ENCODE peak calls at places on chromosome 18, in five cellular contexts. B is IMR-90, J is neuronal stem cell, N is H1, P is mesenchymal stem cell. V is an unnamed sample.

GRCh38 chr18:12645751-12646203 is 12.1 kb downstream of the SPIRE1 start:
- DNase-seq in B (peak), J (no peak), N (no peak), P (no peak), V (no peak)

GRCh38 chr18:2223859-2224258 is 347.4 kb downstream of the METTL4 start:
- DNase-seq in B (peak), J (peak), N (no peak), P (peak), V (peak)

GRCh38 chr18:42306208-42306980 is 351.4 kb downstream of the PIK3C3 start:
- DNase-seq in B (no peak), J (no peak), N (no peak), P (peak), V (peak)

GRCh38 chr18:45107425-45107824 is 426.7 kb downstream of the SETBP1 start:
- DNase-seq in B (peak), J (no peak), N (no peak), P (no peak), V (no peak)

GRCh38 chr18:26464128-26465011 is 84.0 kb downstream of the KCTD1 start:
- DNase-seq in B (no peak), J (no peak), N (no peak), P (no peak), V (no peak)

GRCh38 chr18:57806891-57807280 is 3.8 kb upstream of the ATP8B1 start:
- DNase-seq in B (peak), J (no peak), N (no peak), P (peak), V (no peak)

GRCh38 chr18:36829362-36830140 is 624 bp downstream of the KIAA1328 start:
- DNase-seq in B (peak), J (no peak), N (no peak), P (no peak), V (no peak)

GRCh38 chr18:11498821-11499220 is 110.6 kb upstream of the SLC35G4 start:
- DNase-seq in B (no peak), J (no peak), N (no peak), P (no peak), V (no peak)

GRCh38 chr18:2515908-2516625 is 55.2 kb downstream of the METTL4 start:
- DNase-seq in B (peak), J (no peak), N (no peak), P (peak), V (peak)

GRCh38 chr18:63887424-63887823 is at the start of gene SERPINB2:
- DNase-seq in B (peak), J (no peak), N (no peak), P (no peak), V (no peak)

GRCh38 chr18:39561136-39561535 is 1995.5 kb upstream of the CELF4 start:
- DNase-seq in B (no peak), J (no peak), N (no peak), P (peak), V (no peak)

GRCh38 chr18:75607701-75608100 is 180.2 kb upstream of the SMIM21 start:
- DNase-seq in B (no peak), J (no peak), N (no peak), P (no peak), V (no peak)

GRCh38 chr18:28003451-28003850 is 173.5 kb downstream of the CDH2 start:
- DNase-seq in B (peak), J (no peak), N (no peak), P (no peak), V (no peak)

GRCh38 chr18:35497006-35497333 is 790 bp downstream of the INO80C start:
- DNase-seq in B (peak), J (no peak), N (no peak), P (peak), V (no peak)

GRCh38 chr18:73060666-73061270 is 193.0 kb upstream of the NETO1 start:
- DNase-seq in B (no peak), J (no peak), N (no peak), P (no peak), V (no peak)

GRCh38 chr18:37956902-37957301 is 391.3 kb upstream of the CELF4 start:
- DNase-seq in B (no peak), J (no peak), N (no peak), P (no peak), V (no peak)

GRCh38 chr18:35197286-35197685 is 43.5 kb upstream of the ZNF397 start:
- DNase-seq in B (no peak), J (no peak), N (no peak), P (no peak), V (no peak)

GRCh38 chr18:80169607-80170006 is 60.5 kb downstream of the ADNP2 start:
- DNase-seq in B (peak), J (no peak), N (no peak), P (no peak), V (no peak)

GRCh38 chr18:77191241-77191751 is 58.4 kb upstream of the GALR1 start:
- DNase-seq in B (peak), J (no peak), N (no peak), P (peak), V (no peak)

GRCh38 chr18:35582899-35583558 is 1.5 kb downstream of the GALNT1 start:
- DNase-seq in B (peak), J (peak), N (no peak), P (peak), V (no peak)

GRCh38 chr18:77749189-77749588 is 499.5 kb downstream of the GALR1 start:
- DNase-seq in B (no peak), J (no peak), N (no peak), P (no peak), V (peak)

GRCh38 chr18:35376393-35376741 is 770 bp downstream of the ZNF396 start:
- DNase-seq in B (no peak), J (no peak), N (no peak), P (peak), V (peak)

GRCh38 chr18:74996055-74996454 is 212.9 kb downstream of the PTGR3 start:
- DNase-seq in B (no peak), J (no peak), N (no peak), P (no peak), V (no peak)

GRCh38 chr18:45275367-45276113 is 339.7 kb upstream of the SLC14A2 start:
- DNase-seq in B (peak), J (no peak), N (no peak), P (no peak), V (peak)

GRCh38 chr18:79556829-79557585 is 122.6 kb upstream of the CTDP1 start:
- DNase-seq in B (no peak), J (no peak), N (no peak), P (no peak), V (peak)

GRCh38 chr18:21991081-21991534 is 178.3 kb upstream of the GATA6 start:
- DNase-seq in B (no peak), J (peak), N (peak), P (no peak), V (peak)

GRCh38 chr18:26468931-26469340 is 79.4 kb downstream of the KCTD1 start:
- DNase-seq in B (no peak), J (no peak), N (no peak), P (peak), V (peak)

GRCh38 chr18:70422061-70422965 is 133.5 kb downstream of the SOCS6 start:
- DNase-seq in B (peak), J (no peak), N (no peak), P (peak), V (peak)

GRCh38 chr18:36296591-36297418 is 708 bp upstream of the FHOD3 start:
- DNase-seq in B (peak), J (peak), N (peak), P (peak), V (peak)

GRCh38 chr18:37465922-37466321 is 99.7 kb downstream of the CELF4 start:
- DNase-seq in B (no peak), J (no peak), N (no peak), P (peak), V (peak)

GRCh38 chr18:76553715-76554603 is 58.9 kb upstream of the ZNF516 start:
- DNase-seq in B (peak), J (no peak), N (no peak), P (peak), V (no peak)

GRCh38 chr18:61998335-61998734 is 105.5 kb upstream of the RNF152 start:
- DNase-seq in B (no peak), J (no peak), N (no peak), P (no peak), V (no peak)

GRCh38 chr18:61992923-61993322 is 100.1 kb upstream of the RNF152 start:
- DNase-seq in B (peak), J (no peak), N (no peak), P (peak), V (no peak)

GRCh38 chr18:61992285-61992684 is 99.5 kb upstream of the RNF152 start:
- DNase-seq in B (peak), J (no peak), N (no peak), P (peak), V (peak)

GRCh38 chr18:61993831-61994230 is 101.0 kb upstream of the RNF152 start:
- DNase-seq in B (no peak), J (no peak), N (no peak), P (no peak), V (no peak)

GRCh38 chr18:61995547-61996062 is 102.8 kb upstream of the RNF152 start:
- DNase-seq in B (no peak), J (no peak), N (no peak), P (no peak), V (no peak)
- H2AK5ac ChIP-seq in B (peak), J (no peak), N (no peak), P (no peak), V (no peak)

GRCh38 chr18:50786851-50787250 is 33.0 kb downstream of the MRO start:
- DNase-seq in B (no peak), J (no peak), N (no peak), P (no peak), V (peak)

GRCh38 chr18:50791599-50792438 is 28.0 kb downstream of the MRO start:
- DNase-seq in B (no peak), J (no peak), N (no peak), P (no peak), V (no peak)

GRCh38 chr18:50792885-50793284 is 26.9 kb downstream of the MRO start:
- DNase-seq in B (no peak), J (no peak), N (no peak), P (no peak), V (no peak)

GRCh38 chr18:50790956-50791355 is 28.9 kb downstream of the MRO start:
- DNase-seq in B (no peak), J (no peak), N (no peak), P (no peak), V (no peak)

DNA sequence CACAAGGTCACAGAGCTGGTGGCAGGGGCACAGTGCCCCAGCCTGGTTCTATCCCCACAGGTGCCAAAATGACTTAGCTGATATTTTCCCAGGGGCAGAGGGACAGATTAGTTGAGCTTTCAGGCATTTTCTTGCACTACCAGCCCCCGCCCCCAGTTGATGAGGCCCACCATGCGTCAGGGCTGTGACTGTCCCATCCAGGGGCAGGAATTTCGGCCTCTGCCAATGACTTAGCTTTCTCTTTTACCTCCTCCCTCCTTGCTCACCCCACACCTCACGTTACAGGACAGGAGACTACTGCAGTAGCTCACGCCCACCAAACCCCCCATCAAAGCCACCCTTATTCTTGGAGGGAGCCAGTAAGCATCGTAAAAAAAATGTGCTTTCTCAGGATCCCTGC is 31.5 kb downstream of the MRO start:
- DNase-seq in B (no peak), J (no peak), N (no peak), P (no peak), V (peak)
- H2AK5ac ChIP-seq in B (no peak), J (no peak), N (no peak), P (no peak), V (no peak)

GRCh38 chr18:47075098-47075883 is 39.9 kb upstream of the ELOA2 start:
- DNase-seq in B (no peak), J (no peak), N (no peak), P (peak), V (peak)
- H2AK5ac ChIP-seq in B (no peak), J (no peak), N (no peak), P (no peak), V (no peak)

GRCh38 chr18:58898427-58898826 is 33.8 kb downstream of the ZNF532 start:
- DNase-seq in B (no peak), J (no peak), N (no peak), P (no peak), V (no peak)
- H2AK5ac ChIP-seq in B (no peak), J (no peak), N (no peak), P (no peak), V (no peak)

DNA sequence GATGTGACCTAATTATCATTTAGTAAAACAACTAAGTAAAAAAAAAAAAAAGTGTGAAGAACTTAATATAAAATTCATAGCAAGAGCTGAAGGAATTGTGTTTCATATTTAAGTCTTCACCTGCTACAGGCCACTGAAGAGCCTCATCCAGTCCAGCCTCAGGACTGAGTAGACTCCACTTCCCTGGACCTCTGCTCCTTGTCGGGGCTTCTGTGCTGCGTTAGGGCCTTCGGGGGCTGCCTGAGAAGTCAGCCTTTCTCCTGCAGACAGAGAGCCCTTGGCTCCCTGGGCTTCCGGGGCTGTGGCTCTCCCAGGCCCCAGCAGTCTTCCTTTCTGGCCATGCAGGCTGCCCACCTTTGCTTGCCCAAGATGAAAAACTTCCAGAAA is 95.5 kb downstream of the MTCL1 start:
- DNase-seq in B (no peak), J (no peak), N (no peak), P (no peak), V (no peak)
- H2AK5ac ChIP-seq in B (peak), J (no peak), N (no peak), P (peak), V (no peak)

DNA sequence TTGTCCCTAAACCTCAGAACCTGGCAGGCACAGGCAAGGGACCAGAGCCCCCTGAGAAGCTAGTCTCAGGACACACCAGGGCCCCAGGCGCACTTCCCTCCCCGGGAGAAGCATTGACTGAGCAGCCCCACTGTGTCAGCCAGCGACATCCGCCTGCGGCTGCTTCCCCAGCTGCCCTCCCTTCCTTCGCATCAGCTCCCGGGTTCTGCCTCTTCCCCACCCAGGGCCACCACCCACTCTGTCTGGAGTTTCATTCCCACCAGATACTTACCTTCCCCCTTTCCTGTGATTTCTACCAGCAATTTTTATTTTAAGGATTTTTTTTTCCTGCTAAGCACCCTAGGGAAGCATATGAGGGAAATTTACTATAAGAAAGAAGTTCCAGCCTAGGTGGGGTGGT is 99.2 kb downstream of the SMAD7 start:
- DNase-seq in B (no peak), J (no peak), N (no peak), P (peak), V (no peak)
- H2AK5ac ChIP-seq in B (peak), J (peak), N (no peak), P (peak), V (no peak)

DNA sequence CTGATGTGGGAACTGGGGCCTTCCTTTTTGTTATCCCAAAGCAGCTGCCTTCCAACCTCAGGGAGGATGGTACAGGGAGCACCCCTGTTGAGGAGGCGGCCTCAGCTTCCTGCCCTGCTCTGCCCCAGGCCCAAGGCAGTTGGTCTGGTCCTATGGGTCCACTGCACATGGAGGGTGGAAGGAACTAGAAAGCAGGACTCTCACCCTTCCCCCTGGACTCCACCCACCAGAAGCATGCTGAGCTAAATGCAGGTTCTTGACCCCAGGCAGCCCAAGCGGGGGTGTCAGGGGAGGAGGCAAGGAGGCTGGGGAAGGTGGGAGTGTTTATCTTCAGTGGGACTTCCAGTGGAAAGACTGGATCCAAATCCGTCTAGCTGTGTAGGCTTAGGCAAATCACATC is 158.5 kb downstream of the SMAD2 start:
- DNase-seq in B (no peak), J (no peak), N (no peak), P (no peak), V (no peak)
- H2AK5ac ChIP-seq in B (no peak), J (peak), N (peak), P (no peak), V (peak)